ENCODE peak calls at places on chromosomes 16 and 17, in ten cellular contexts. One of them, this sample, is unnamed.

GRCh38 chr16:23174622-23175021 is 7.9 kb upstream of the SCNN1G start:
- DNase-seq in adrenal gland: no peak
- DNase-seq in GM13976: no peak
- DNase-seq in A549: no peak
- DNase-seq in choroid plexus epithelial cell: peak
- DNase-seq in glutamatergic neuron: no peak
- DNase-seq in heart left ventricle: no peak
- DNase-seq in right atrium auricular region: no peak
- DNase-seq in mesothelial cell of epicardium: no peak
- DNase-seq in AG09309: no peak
- DNase-seq in this sample: no peak

GRCh38 chr17:31593806-31594205 is 202.3 kb downstream of the RAB11FIP4 start:
- DNase-seq in adrenal gland: no peak
- DNase-seq in GM13976: no peak
- DNase-seq in A549: no peak
- DNase-seq in choroid plexus epithelial cell: no peak
- DNase-seq in glutamatergic neuron: no peak
- DNase-seq in heart left ventricle: peak
- DNase-seq in right atrium auricular region: no peak
- DNase-seq in mesothelial cell of epicardium: no peak
- DNase-seq in AG09309: no peak
- DNase-seq in this sample: no peak

GRCh38 chr17:76738468-76738850 is 540 bp downstream of the MFSD11 start:
- DNase-seq in adrenal gland: no peak
- DNase-seq in GM13976: no peak
- DNase-seq in A549: no peak
- DNase-seq in choroid plexus epithelial cell: peak
- DNase-seq in glutamatergic neuron: no peak
- DNase-seq in heart left ventricle: no peak
- DNase-seq in right atrium auricular region: no peak
- DNase-seq in mesothelial cell of epicardium: no peak
- DNase-seq in AG09309: no peak
- DNase-seq in this sample: no peak

GRCh38 chr16:69833791-69834282 is 71.7 kb downstream of the WWP2 start:
- DNase-seq in adrenal gland: peak
- DNase-seq in GM13976: no peak
- DNase-seq in A549: no peak
- DNase-seq in choroid plexus epithelial cell: no peak
- DNase-seq in glutamatergic neuron: no peak
- DNase-seq in heart left ventricle: no peak
- DNase-seq in right atrium auricular region: no peak
- DNase-seq in mesothelial cell of epicardium: no peak
- DNase-seq in AG09309: no peak
- DNase-seq in this sample: no peak

GRCh38 chr16:31168848-31169247 is 11.1 kb upstream of the FUS start:
- DNase-seq in adrenal gland: no peak
- DNase-seq in GM13976: no peak
- DNase-seq in A549: no peak
- DNase-seq in choroid plexus epithelial cell: no peak
- DNase-seq in glutamatergic neuron: no peak
- DNase-seq in heart left ventricle: no peak
- DNase-seq in right atrium auricular region: no peak
- DNase-seq in mesothelial cell of epicardium: no peak
- DNase-seq in AG09309: no peak
- DNase-seq in this sample: no peak

GRCh38 chr17:78378225-78379133 is at the start of gene PGS1:
- DNase-seq in adrenal gland: peak
- DNase-seq in GM13976: peak
- DNase-seq in A549: peak
- DNase-seq in choroid plexus epithelial cell: peak
- DNase-seq in glutamatergic neuron: peak
- DNase-seq in heart left ventricle: peak
- DNase-seq in right atrium auricular region: no peak
- DNase-seq in mesothelial cell of epicardium: peak
- DNase-seq in AG09309: no peak
- DNase-seq in this sample: peak

GRCh38 chr17:40810505-40810904 is 10.7 kb upstream of the KRT28 start:
- DNase-seq in adrenal gland: no peak
- DNase-seq in GM13976: no peak
- DNase-seq in A549: peak
- DNase-seq in choroid plexus epithelial cell: no peak
- DNase-seq in glutamatergic neuron: no peak
- DNase-seq in heart left ventricle: no peak
- DNase-seq in right atrium auricular region: no peak
- DNase-seq in mesothelial cell of epicardium: no peak
- DNase-seq in AG09309: no peak
- DNase-seq in this sample: no peak

GRCh38 chr17:50148226-50149098 is 2.0 kb downstream of the PPP1R9B start:
- DNase-seq in adrenal gland: peak
- DNase-seq in GM13976: peak
- DNase-seq in A549: peak
- DNase-seq in choroid plexus epithelial cell: no peak
- DNase-seq in glutamatergic neuron: peak
- DNase-seq in heart left ventricle: peak
- DNase-seq in right atrium auricular region: no peak
- DNase-seq in mesothelial cell of epicardium: peak
- DNase-seq in AG09309: no peak
- DNase-seq in this sample: peak

GRCh38 chr16:26667271-26667703 is 399.4 kb upstream of the C16orf82 start:
- DNase-seq in adrenal gland: no peak
- DNase-seq in GM13976: no peak
- DNase-seq in A549: no peak
- DNase-seq in choroid plexus epithelial cell: no peak
- DNase-seq in glutamatergic neuron: peak
- DNase-seq in heart left ventricle: no peak
- DNase-seq in right atrium auricular region: no peak
- DNase-seq in mesothelial cell of epicardium: no peak
- DNase-seq in AG09309: no peak
- DNase-seq in this sample: no peak

DNA sequence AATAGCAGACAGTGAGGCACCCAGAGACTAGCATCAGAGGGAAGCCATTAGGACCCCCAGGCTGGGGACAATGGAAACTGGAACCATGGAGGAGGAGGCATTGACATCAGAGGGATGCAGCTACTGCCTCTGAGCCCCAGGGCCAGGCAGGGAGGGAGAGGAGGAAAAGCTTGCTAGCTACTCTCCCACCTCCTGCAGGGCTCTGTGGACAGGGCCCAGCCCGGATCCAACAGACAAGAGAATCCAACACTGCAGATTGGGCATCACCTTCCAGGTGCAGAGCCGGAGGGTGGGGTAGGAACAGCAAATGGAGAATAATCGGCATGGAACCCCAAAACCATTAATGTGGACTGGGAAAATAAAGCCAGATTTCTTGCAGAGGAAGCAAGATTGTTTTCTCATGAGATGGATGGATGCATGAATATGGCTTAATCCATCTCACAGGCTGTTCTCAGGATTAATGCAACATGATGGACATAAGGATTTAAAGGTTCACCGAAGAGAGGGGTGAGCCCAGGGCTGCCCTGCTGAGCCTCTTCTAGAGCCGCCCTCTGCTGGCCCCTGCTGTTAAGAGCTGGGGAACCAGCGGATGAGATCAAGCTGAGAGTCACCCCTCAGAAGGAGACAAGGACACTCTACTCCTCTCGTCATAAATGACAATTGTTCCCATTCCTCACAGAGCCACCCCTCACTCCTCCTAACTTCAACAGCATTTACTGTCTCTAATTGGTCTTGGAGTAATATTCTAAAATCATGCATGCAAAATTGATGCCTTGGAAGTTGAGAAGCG is 48.8 kb downstream of the DNAH3 start:
- DNase-seq in adrenal gland: no peak
- DNase-seq in GM13976: peak
- DNase-seq in A549: peak
- DNase-seq in choroid plexus epithelial cell: peak
- DNase-seq in glutamatergic neuron: peak
- DNase-seq in heart left ventricle: no peak
- DNase-seq in right atrium auricular region: peak
- DNase-seq in mesothelial cell of epicardium: no peak
- DNase-seq in AG09309: no peak
- DNase-seq in this sample: no peak
- TF ChIP-seq CTCF in adrenal gland: peak
- TF ChIP-seq CTCF in GM13976: no peak
- TF ChIP-seq CTCF in A549: peak
- TF ChIP-seq CTCF in choroid plexus epithelial cell: peak
- TF ChIP-seq CTCF in glutamatergic neuron: no peak
- TF ChIP-seq CTCF in heart left ventricle: peak
- TF ChIP-seq CTCF in right atrium auricular region: peak
- TF ChIP-seq CTCF in mesothelial cell of epicardium: no peak
- TF ChIP-seq CTCF in AG09309: peak
- TF ChIP-seq CTCF in this sample: peak

GRCh38 chr16:66115373-66115772 is 251.1 kb upstream of the CDH5 start:
- DNase-seq in adrenal gland: no peak
- DNase-seq in GM13976: no peak
- DNase-seq in A549: no peak
- DNase-seq in choroid plexus epithelial cell: no peak
- DNase-seq in glutamatergic neuron: no peak
- DNase-seq in heart left ventricle: no peak
- DNase-seq in right atrium auricular region: no peak
- DNase-seq in mesothelial cell of epicardium: no peak
- DNase-seq in AG09309: no peak
- DNase-seq in this sample: no peak
- TF ChIP-seq CTCF in adrenal gland: no peak
- TF ChIP-seq CTCF in GM13976: no peak
- TF ChIP-seq CTCF in A549: no peak
- TF ChIP-seq CTCF in choroid plexus epithelial cell: peak
- TF ChIP-seq CTCF in glutamatergic neuron: no peak
- TF ChIP-seq CTCF in heart left ventricle: no peak
- TF ChIP-seq CTCF in right atrium auricular region: no peak
- TF ChIP-seq CTCF in mesothelial cell of epicardium: no peak
- TF ChIP-seq CTCF in AG09309: no peak
- TF ChIP-seq CTCF in this sample: no peak

GRCh38 chr16:65061935-65062334 is 59.9 kb downstream of the CDH11 start:
- DNase-seq in adrenal gland: no peak
- DNase-seq in GM13976: no peak
- DNase-seq in A549: no peak
- DNase-seq in choroid plexus epithelial cell: no peak
- DNase-seq in glutamatergic neuron: no peak
- DNase-seq in heart left ventricle: no peak
- DNase-seq in right atrium auricular region: no peak
- DNase-seq in mesothelial cell of epicardium: no peak
- DNase-seq in AG09309: no peak
- DNase-seq in this sample: no peak
- TF ChIP-seq CTCF in adrenal gland: no peak
- TF ChIP-seq CTCF in GM13976: no peak
- TF ChIP-seq CTCF in A549: no peak
- TF ChIP-seq CTCF in choroid plexus epithelial cell: no peak
- TF ChIP-seq CTCF in glutamatergic neuron: no peak
- TF ChIP-seq CTCF in heart left ventricle: no peak
- TF ChIP-seq CTCF in right atrium auricular region: no peak
- TF ChIP-seq CTCF in mesothelial cell of epicardium: no peak
- TF ChIP-seq CTCF in AG09309: no peak
- TF ChIP-seq CTCF in this sample: no peak

DNA sequence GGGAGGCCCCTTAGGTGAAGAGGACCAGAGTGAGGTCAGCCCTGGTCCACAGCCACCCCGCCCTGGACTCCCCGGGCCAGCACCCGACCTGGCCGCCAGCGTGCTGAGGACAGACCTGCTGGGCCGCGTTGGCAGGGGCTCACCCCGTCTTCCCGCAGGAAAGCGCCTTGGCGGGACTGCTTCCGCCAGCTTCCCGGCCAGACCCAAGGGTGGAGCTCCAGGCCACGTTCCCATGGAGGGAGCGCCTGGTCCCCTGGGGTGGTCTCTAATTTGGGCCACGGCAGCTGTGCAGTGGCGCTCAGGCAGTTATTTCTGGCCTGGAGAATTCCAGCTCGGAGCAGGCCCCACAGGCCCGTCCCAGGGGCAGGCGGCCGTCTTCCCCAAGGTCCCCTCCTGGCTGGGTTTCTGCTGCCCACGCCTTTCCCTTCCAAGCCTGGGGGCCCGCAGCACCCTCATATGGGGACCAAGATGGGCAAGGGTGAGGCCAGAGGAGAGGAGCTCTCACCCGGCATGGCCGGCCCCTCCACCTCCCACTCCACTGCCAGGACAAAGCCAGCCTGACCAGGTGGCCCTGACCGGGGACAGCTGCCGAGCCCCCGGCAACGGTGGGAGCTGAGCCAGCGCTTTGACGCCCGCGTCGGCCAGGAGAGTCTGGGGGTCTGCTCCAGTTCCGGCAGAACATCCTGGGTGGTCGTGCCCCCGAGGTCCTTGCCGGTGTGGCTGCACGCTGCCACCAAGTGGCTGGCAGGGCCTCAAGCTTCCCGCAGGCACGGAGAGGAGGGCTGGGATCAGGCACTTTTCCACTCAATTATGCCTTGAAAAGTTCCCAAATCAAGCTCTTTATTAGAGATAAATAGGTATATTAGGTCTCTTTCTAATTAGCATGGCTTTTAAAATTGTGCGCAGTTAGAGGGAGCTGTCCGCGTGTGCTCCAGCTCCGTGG is 28.1 kb downstream of the CACNA1H start:
- DNase-seq in adrenal gland: no peak
- DNase-seq in GM13976: no peak
- DNase-seq in A549: no peak
- DNase-seq in choroid plexus epithelial cell: peak
- DNase-seq in glutamatergic neuron: peak
- DNase-seq in heart left ventricle: peak
- DNase-seq in right atrium auricular region: no peak
- DNase-seq in mesothelial cell of epicardium: no peak
- DNase-seq in AG09309: no peak
- DNase-seq in this sample: no peak
- TF ChIP-seq CTCF in adrenal gland: no peak
- TF ChIP-seq CTCF in GM13976: no peak
- TF ChIP-seq CTCF in A549: peak
- TF ChIP-seq CTCF in choroid plexus epithelial cell: peak
- TF ChIP-seq CTCF in glutamatergic neuron: no peak
- TF ChIP-seq CTCF in heart left ventricle: no peak
- TF ChIP-seq CTCF in right atrium auricular region: peak
- TF ChIP-seq CTCF in mesothelial cell of epicardium: no peak
- TF ChIP-seq CTCF in AG09309: no peak
- TF ChIP-seq CTCF in this sample: no peak

DNA sequence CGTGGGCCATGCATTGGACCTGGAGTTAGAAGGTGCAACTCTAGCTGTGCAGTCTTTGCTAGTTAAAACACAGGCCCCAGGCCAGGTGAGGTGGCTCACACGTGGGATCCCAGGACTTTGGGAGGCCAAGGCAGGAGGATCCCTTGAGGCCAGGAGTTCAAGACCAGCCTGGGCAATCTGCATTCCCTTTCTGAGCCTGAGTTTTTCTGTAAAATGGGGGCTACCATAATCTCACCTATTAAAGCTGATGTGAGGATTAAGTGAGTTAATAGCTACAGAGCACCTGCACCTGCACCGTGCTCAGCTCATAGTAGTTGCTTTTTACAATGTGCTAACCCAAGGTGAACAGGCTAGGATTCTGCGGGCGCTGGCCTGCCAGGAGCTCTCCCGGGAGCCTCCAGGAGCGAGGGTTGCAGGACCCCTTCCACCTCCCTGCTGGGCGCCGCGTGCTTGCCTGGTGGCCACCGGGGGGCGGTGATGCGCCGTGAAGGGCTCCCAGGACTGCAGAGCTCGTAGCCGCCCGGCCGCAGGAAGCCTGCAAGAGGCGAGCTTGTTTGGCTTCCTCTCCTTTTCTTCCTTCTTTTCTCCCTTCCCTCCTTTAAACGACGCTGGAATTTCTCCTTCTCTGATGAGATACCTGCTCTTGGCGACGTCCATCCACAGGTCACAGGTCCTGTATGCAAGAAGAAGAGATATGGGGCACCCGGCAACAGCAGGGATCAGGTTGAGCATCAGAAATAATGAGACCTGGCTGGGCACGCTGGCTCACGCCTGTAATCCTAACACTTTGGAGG is 51.3 kb downstream of the ZFP90 start:
- DNase-seq in adrenal gland: peak
- DNase-seq in GM13976: peak
- DNase-seq in A549: peak
- DNase-seq in choroid plexus epithelial cell: peak
- DNase-seq in glutamatergic neuron: peak
- DNase-seq in heart left ventricle: no peak
- DNase-seq in right atrium auricular region: no peak
- DNase-seq in mesothelial cell of epicardium: peak
- DNase-seq in AG09309: peak
- DNase-seq in this sample: peak
- TF ChIP-seq CTCF in adrenal gland: peak
- TF ChIP-seq CTCF in GM13976: peak
- TF ChIP-seq CTCF in A549: peak
- TF ChIP-seq CTCF in choroid plexus epithelial cell: peak
- TF ChIP-seq CTCF in glutamatergic neuron: peak
- TF ChIP-seq CTCF in heart left ventricle: peak
- TF ChIP-seq CTCF in right atrium auricular region: peak
- TF ChIP-seq CTCF in mesothelial cell of epicardium: peak
- TF ChIP-seq CTCF in AG09309: peak
- TF ChIP-seq CTCF in this sample: peak

This sample was measured in GM10248.